ENCODE peak calls at places on chromosome 17, in seven cellular contexts. I is AG04449, A is smooth muscle cell of the brain vasculature, D is adipocyte, W is A172, S is small intestine, B is A549. Y is an unnamed sample.

GRCh38 chr17:18039535-18040286 is 503 bp downstream of the GID4 start:
- DNase-seq in S (peak; percentile 32), D (no peak), B (peak; percentile 46), A (no peak), W (no peak), I (no peak), Y (peak; percentile 34)

GRCh38 chr17:75525806-75526554 is 483 bp downstream of the LLGL2 start:
- DNase-seq in A (no peak), S (peak; percentile 59), W (no peak), D (no peak), B (no peak), I (no peak), Y (no peak)

GRCh38 chr17:44747566-44747965 is 11.2 kb upstream of the ADAM11 start:
- DNase-seq in S (no peak), D (no peak), W (no peak), A (no peak), B (no peak), I (no peak), Y (no peak)

GRCh38 chr17:58277107-58277506 is 3.6 kb downstream of the MPO start:
- DNase-seq in A (no peak), I (no peak), D (no peak), B (peak; percentile 26), S (no peak), W (no peak), Y (peak; percentile 60)

GRCh38 chr17:7883781-7884386 is 4.7 kb upstream of the CHD3 start:
- DNase-seq in D (peak; percentile 62), S (no peak), A (no peak), I (no peak), B (peak; percentile 66), W (peak; percentile 14), Y (peak; percentile 24)

GRCh38 chr17:73594598-73594997 is 49.6 kb downstream of the SDK2 start:
- DNase-seq in I (no peak), A (no peak), B (no peak), S (no peak), D (no peak), W (no peak), Y (no peak)

GRCh38 chr17:38602862-38603785 is 2.6 kb downstream of the SRCIN1 start:
- DNase-seq in W (no peak), B (no peak), S (no peak), A (no peak), I (no peak), D (no peak), Y (no peak)

GRCh38 chr17:30969989-30970680 is 704 bp upstream of the RNF135 start:
- DNase-seq in A (no peak), D (no peak), B (no peak), I (no peak), W (no peak), S (peak; percentile 46), Y (peak; percentile 68)

GRCh38 chr17:76538281-76538931 is 897 bp upstream of the CYGB start:
- DNase-seq in D (no peak), I (no peak), S (no peak), W (no peak), B (no peak), A (no peak), Y (no peak)

GRCh38 chr17:15121426-15121825 is 143.7 kb downstream of the PMP22 start:
- DNase-seq in W (no peak), D (peak; percentile 94), A (no peak), B (no peak), S (no peak), I (peak; percentile 34), Y (no peak)

GRCh38 chr17:44187131-44187899 is 543 bp downstream of the TMUB2 start:
- DNase-seq in B (no peak), W (no peak), A (no peak), S (peak; percentile 34), D (peak; percentile 85), I (no peak), Y (peak; percentile 69)

GRCh38 chr17:75937652-75938051 is 3.2 kb downstream of the FBF1 start:
- DNase-seq in D (no peak), A (no peak), W (no peak), I (no peak), B (no peak), S (no peak), Y (no peak)

GRCh38 chr17:75878174-75878998 is at the start of gene TRIM47:
- DNase-seq in B (peak; percentile 83), I (no peak), S (peak; percentile 49), W (peak; percentile 71), A (no peak), D (peak; percentile 69), Y (no peak)

GRCh38 chr17:58172369-58173071 is 5.7 kb downstream of the OR4D2 start:
- DNase-seq in D (no peak), B (peak; percentile 75), I (no peak), S (peak; percentile 40), A (no peak), W (peak; percentile 28), Y (peak; percentile 55)

GRCh38 chr17:35373532-35373983 is at the start of gene SLFN11:
- DNase-seq in I (peak; percentile 88), W (peak; percentile 89), S (peak; percentile 51), D (peak; percentile 93), B (peak; percentile 88), A (peak; percentile 62), Y (peak; percentile 88)

GRCh38 chr17:42422412-42422957 is 571 bp downstream of the CAVIN1 start:
- DNase-seq in B (peak; percentile 59), D (peak; percentile 56), A (no peak), I (no peak), S (peak; percentile 56), W (peak; percentile 33), Y (no peak)